ENCODE peak calls at places on chromosomes 5 and 9, in six cellular contexts. One of them, this sample, is unnamed. For H3K36me3, the result is how much of the 10 kb centered on the place peaks cover.

GRCh38 chr9:8855046-8855445 is 1055.5 kb upstream of the DMAC1 start:
- DNase-seq in GM23248: no peak
- DNase-seq in IMR-90: no peak
- DNase-seq in ascending aorta: no peak
- DNase-seq in cardiac muscle cell: peak
- DNase-seq in effector memory CD4-positive, alpha-beta T cell: no peak
- DNase-seq in this sample: no peak

GRCh38 chr5:82561786-82562185 is 283.6 kb upstream of the RPS23 start:
- DNase-seq in ascending aorta: no peak
- DNase-seq in effector memory CD4-positive, alpha-beta T cell: no peak
- DNase-seq in GM23248: no peak
- DNase-seq in cardiac muscle cell: no peak
- DNase-seq in IMR-90: no peak
- DNase-seq in this sample: no peak

GRCh38 chr5:43602818-43603534 is at the start of gene NNT:
- DNase-seq in effector memory CD4-positive, alpha-beta T cell: peak
- DNase-seq in cardiac muscle cell: peak
- DNase-seq in IMR-90: peak
- DNase-seq in ascending aorta: peak
- DNase-seq in GM23248: peak
- DNase-seq in this sample: no peak

GRCh38 chr9:113525208-113525607 is 61.7 kb downstream of the RGS3 start:
- DNase-seq in GM23248: no peak
- DNase-seq in IMR-90: no peak
- DNase-seq in cardiac muscle cell: no peak
- DNase-seq in ascending aorta: no peak
- DNase-seq in effector memory CD4-positive, alpha-beta T cell: no peak
- DNase-seq in this sample: no peak

GRCh38 chr5:138606378-138606777 is 31.2 kb upstream of the HSPA9 start:
- DNase-seq in GM23248: no peak
- DNase-seq in effector memory CD4-positive, alpha-beta T cell: no peak
- DNase-seq in cardiac muscle cell: no peak
- DNase-seq in ascending aorta: peak
- DNase-seq in IMR-90: no peak
- DNase-seq in this sample: no peak

GRCh38 chr5:52148679-52149078 is 639.0 kb upstream of the ITGA1 start:
- DNase-seq in cardiac muscle cell: no peak
- DNase-seq in IMR-90: no peak
- DNase-seq in GM23248: no peak
- DNase-seq in effector memory CD4-positive, alpha-beta T cell: no peak
- DNase-seq in ascending aorta: no peak
- DNase-seq in this sample: no peak

GRCh38 chr5:141510850-141511718 is 22.2 kb downstream of the PCDHGC5 start:
- DNase-seq in GM23248: no peak
- DNase-seq in effector memory CD4-positive, alpha-beta T cell: no peak
- DNase-seq in IMR-90: no peak
- DNase-seq in cardiac muscle cell: no peak
- DNase-seq in ascending aorta: no peak
- DNase-seq in this sample: no peak

GRCh38 chr9:119968837-119969707 is 599.8 kb upstream of the BRINP1 start:
- DNase-seq in GM23248: peak
- DNase-seq in cardiac muscle cell: peak
- DNase-seq in IMR-90: peak
- DNase-seq in ascending aorta: peak
- DNase-seq in effector memory CD4-positive, alpha-beta T cell: no peak
- DNase-seq in this sample: peak

GRCh38 chr5:142301487-142302035 is 23.3 kb downstream of the SPRY4 start:
- DNase-seq in ascending aorta: no peak
- DNase-seq in GM23248: no peak
- DNase-seq in effector memory CD4-positive, alpha-beta T cell: no peak
- DNase-seq in IMR-90: no peak
- DNase-seq in cardiac muscle cell: no peak
- DNase-seq in this sample: no peak

GRCh38 chr5:17090839-17091238 is 126.6 kb upstream of the BASP1 start:
- DNase-seq in cardiac muscle cell: no peak
- DNase-seq in ascending aorta: no peak
- DNase-seq in GM23248: no peak
- DNase-seq in effector memory CD4-positive, alpha-beta T cell: no peak
- DNase-seq in IMR-90: no peak
- DNase-seq in this sample: no peak

GRCh38 chr5:120568716-120569115 is 104.6 kb downstream of the PRR16 start:
- DNase-seq in effector memory CD4-positive, alpha-beta T cell: no peak
- DNase-seq in GM23248: peak
- DNase-seq in cardiac muscle cell: no peak
- DNase-seq in ascending aorta: no peak
- DNase-seq in IMR-90: peak
- DNase-seq in this sample: no peak

GRCh38 chr9:89256225-89256624 is 54.8 kb upstream of the CKS2 start:
- DNase-seq in effector memory CD4-positive, alpha-beta T cell: no peak
- DNase-seq in GM23248: no peak
- DNase-seq in ascending aorta: no peak
- DNase-seq in cardiac muscle cell: no peak
- DNase-seq in IMR-90: no peak
- DNase-seq in this sample: no peak

GRCh38 chr5:56649569-56649968 is 165.8 kb upstream of the MAP3K1 start:
- DNase-seq in IMR-90: peak
- DNase-seq in ascending aorta: no peak
- DNase-seq in cardiac muscle cell: no peak
- DNase-seq in GM23248: peak
- DNase-seq in effector memory CD4-positive, alpha-beta T cell: no peak
- DNase-seq in this sample: no peak

GRCh38 chr5:37668524-37669047 is 171.3 kb downstream of the GDNF start:
- DNase-seq in IMR-90: peak
- DNase-seq in GM23248: peak
- DNase-seq in cardiac muscle cell: peak
- DNase-seq in ascending aorta: no peak
- DNase-seq in effector memory CD4-positive, alpha-beta T cell: no peak
- DNase-seq in this sample: peak

GRCh38 chr9:118473527-118473926 is 769.3 kb downstream of the TLR4 start:
- DNase-seq in effector memory CD4-positive, alpha-beta T cell: no peak
- DNase-seq in cardiac muscle cell: peak
- DNase-seq in IMR-90: no peak
- DNase-seq in ascending aorta: no peak
- DNase-seq in GM23248: no peak
- DNase-seq in this sample: no peak

GRCh38 chr9:96217756-96218693 is 84.0 kb downstream of the HSD17B3 start:
- DNase-seq in cardiac muscle cell: peak
- DNase-seq in GM23248: peak
- DNase-seq in IMR-90: peak
- DNase-seq in ascending aorta: peak
- DNase-seq in effector memory CD4-positive, alpha-beta T cell: peak
- DNase-seq in this sample: no peak

GRCh38 chr5:146962801-146963355 is 84.3 kb upstream of the PPP2R2B start:
- DNase-seq in effector memory CD4-positive, alpha-beta T cell: no peak
- DNase-seq in ascending aorta: no peak
- DNase-seq in IMR-90: peak
- DNase-seq in cardiac muscle cell: no peak
- DNase-seq in GM23248: peak
- DNase-seq in this sample: no peak
- H3K36me3 ChIP-seq in effector memory CD4-positive, alpha-beta T cell: under half
- H3K36me3 ChIP-seq in ascending aorta: under half
- H3K36me3 ChIP-seq in IMR-90: under half
- H3K36me3 ChIP-seq in cardiac muscle cell: under half
- H3K36me3 ChIP-seq in GM23248: under half
- H3K36me3 ChIP-seq in this sample: under half

GRCh38 chr5:179274321-179275315 is 70.6 kb downstream of the ADAMTS2 start:
- DNase-seq in IMR-90: no peak
- DNase-seq in effector memory CD4-positive, alpha-beta T cell: no peak
- DNase-seq in ascending aorta: no peak
- DNase-seq in GM23248: no peak
- DNase-seq in cardiac muscle cell: no peak
- DNase-seq in this sample: no peak

GRCh38 chr5:179275941-179276837 is 69.1 kb downstream of the ADAMTS2 start:
- DNase-seq in GM23248: peak
- DNase-seq in effector memory CD4-positive, alpha-beta T cell: no peak
- DNase-seq in IMR-90: peak
- DNase-seq in cardiac muscle cell: no peak
- DNase-seq in ascending aorta: peak
- DNase-seq in this sample: no peak

GRCh38 chr5:179276838-179277395 is 68.3 kb downstream of the ADAMTS2 start:
- DNase-seq in GM23248: no peak
- DNase-seq in effector memory CD4-positive, alpha-beta T cell: no peak
- DNase-seq in IMR-90: no peak
- DNase-seq in cardiac muscle cell: peak
- DNase-seq in ascending aorta: no peak
- DNase-seq in this sample: no peak

GRCh38 chr5:179273441-179274145 is 71.7 kb downstream of the ADAMTS2 start:
- DNase-seq in effector memory CD4-positive, alpha-beta T cell: no peak
- DNase-seq in GM23248: no peak
- DNase-seq in ascending aorta: no peak
- DNase-seq in cardiac muscle cell: no peak
- DNase-seq in IMR-90: no peak
- DNase-seq in this sample: no peak

DNA sequence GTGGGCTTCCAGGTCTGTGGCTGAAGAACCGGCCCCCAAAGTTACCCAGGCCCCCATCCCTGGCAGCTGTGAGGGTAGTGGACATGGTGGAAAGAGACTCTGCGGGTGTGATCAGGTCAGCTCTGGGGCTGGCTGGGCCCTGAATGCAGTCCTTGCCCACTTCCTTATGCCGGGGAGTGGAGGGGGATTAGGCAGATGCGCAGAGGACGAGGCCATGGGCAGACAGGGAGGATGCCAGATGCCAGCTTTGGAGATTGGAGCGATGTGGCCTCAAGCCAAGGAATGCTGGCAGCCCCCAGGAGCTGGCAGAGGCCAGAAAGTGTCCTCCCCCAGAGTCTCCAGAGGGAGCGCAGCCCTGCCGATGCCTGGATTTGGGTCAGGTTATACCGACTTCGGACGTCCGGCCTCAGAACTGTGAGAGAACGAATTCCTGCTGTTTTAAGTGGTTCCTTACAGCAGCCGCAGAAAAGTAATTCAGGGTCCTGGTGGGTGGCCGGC is 69.8 kb downstream of the ADAMTS2 start:
- DNase-seq in GM23248: no peak
- DNase-seq in cardiac muscle cell: no peak
- DNase-seq in IMR-90: no peak
- DNase-seq in effector memory CD4-positive, alpha-beta T cell: no peak
- DNase-seq in ascending aorta: no peak
- DNase-seq in this sample: no peak
- H3K4me3 ChIP-seq in GM23248: peak
- H3K4me3 ChIP-seq in cardiac muscle cell: no peak
- H3K4me3 ChIP-seq in IMR-90: no peak
- H3K4me3 ChIP-seq in effector memory CD4-positive, alpha-beta T cell: no peak
- H3K4me3 ChIP-seq in ascending aorta: no peak
- H3K4me3 ChIP-seq in this sample: no peak

DNA sequence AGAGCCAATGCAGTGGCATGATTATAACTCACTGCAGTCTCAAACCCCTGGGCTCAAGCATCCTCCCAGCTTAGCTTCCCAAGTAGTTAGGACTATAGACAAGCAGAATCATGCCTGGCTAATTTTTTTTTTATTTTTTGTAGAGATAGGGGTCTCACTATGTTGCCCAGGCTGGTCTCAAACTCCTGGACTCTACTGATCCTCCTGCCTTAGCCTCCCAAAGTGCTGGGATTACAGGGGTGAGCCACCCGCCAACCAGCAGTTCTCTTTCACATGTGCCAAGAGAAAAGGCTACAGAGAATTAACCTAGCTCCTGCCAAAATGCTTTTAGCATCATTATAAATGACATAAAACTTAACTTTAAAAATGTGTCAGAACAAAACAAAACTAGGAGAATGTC is 8.1 kb downstream of the AK3 start:
- DNase-seq in IMR-90: no peak
- DNase-seq in effector memory CD4-positive, alpha-beta T cell: no peak
- DNase-seq in cardiac muscle cell: no peak
- DNase-seq in ascending aorta: no peak
- DNase-seq in GM23248: no peak
- DNase-seq in this sample: no peak
- H3K36me3 ChIP-seq in IMR-90: under half
- H3K36me3 ChIP-seq in effector memory CD4-positive, alpha-beta T cell: under half
- H3K36me3 ChIP-seq in cardiac muscle cell: under half
- H3K36me3 ChIP-seq in ascending aorta: under half
- H3K36me3 ChIP-seq in GM23248: under half
- H3K36me3 ChIP-seq in this sample: under half

GRCh38 chr9:73155968-73156592 is 4.4 kb downstream of the ANXA1 start:
- DNase-seq in IMR-90: no peak
- DNase-seq in cardiac muscle cell: no peak
- DNase-seq in ascending aorta: no peak
- DNase-seq in effector memory CD4-positive, alpha-beta T cell: no peak
- DNase-seq in GM23248: no peak
- DNase-seq in this sample: no peak
- H3K4me3 ChIP-seq in IMR-90: no peak
- H3K4me3 ChIP-seq in cardiac muscle cell: no peak
- H3K4me3 ChIP-seq in ascending aorta: no peak
- H3K4me3 ChIP-seq in effector memory CD4-positive, alpha-beta T cell: peak
- H3K4me3 ChIP-seq in GM23248: peak
- H3K4me3 ChIP-seq in this sample: no peak

GRCh38 chr5:79966479-79966878 is 24.6 kb downstream of the MTX3 start:
- DNase-seq in IMR-90: no peak
- DNase-seq in ascending aorta: no peak
- DNase-seq in GM23248: no peak
- DNase-seq in cardiac muscle cell: no peak
- DNase-seq in effector memory CD4-positive, alpha-beta T cell: no peak
- DNase-seq in this sample: no peak
- H3K36me3 ChIP-seq in IMR-90: under half
- H3K36me3 ChIP-seq in ascending aorta: under half
- H3K36me3 ChIP-seq in GM23248: under half
- H3K36me3 ChIP-seq in cardiac muscle cell: under half
- H3K36me3 ChIP-seq in effector memory CD4-positive, alpha-beta T cell: under half
- H3K36me3 ChIP-seq in this sample: under half

GRCh38 chr5:170849374-170849773 is 12.4 kb upstream of the RANBP17 start:
- DNase-seq in IMR-90: no peak
- DNase-seq in cardiac muscle cell: no peak
- DNase-seq in effector memory CD4-positive, alpha-beta T cell: no peak
- DNase-seq in ascending aorta: no peak
- DNase-seq in GM23248: no peak
- DNase-seq in this sample: no peak
- H3K4me3 ChIP-seq in IMR-90: no peak
- H3K4me3 ChIP-seq in cardiac muscle cell: no peak
- H3K4me3 ChIP-seq in effector memory CD4-positive, alpha-beta T cell: no peak
- H3K4me3 ChIP-seq in ascending aorta: no peak
- H3K4me3 ChIP-seq in GM23248: no peak
- H3K4me3 ChIP-seq in this sample: no peak

DNA sequence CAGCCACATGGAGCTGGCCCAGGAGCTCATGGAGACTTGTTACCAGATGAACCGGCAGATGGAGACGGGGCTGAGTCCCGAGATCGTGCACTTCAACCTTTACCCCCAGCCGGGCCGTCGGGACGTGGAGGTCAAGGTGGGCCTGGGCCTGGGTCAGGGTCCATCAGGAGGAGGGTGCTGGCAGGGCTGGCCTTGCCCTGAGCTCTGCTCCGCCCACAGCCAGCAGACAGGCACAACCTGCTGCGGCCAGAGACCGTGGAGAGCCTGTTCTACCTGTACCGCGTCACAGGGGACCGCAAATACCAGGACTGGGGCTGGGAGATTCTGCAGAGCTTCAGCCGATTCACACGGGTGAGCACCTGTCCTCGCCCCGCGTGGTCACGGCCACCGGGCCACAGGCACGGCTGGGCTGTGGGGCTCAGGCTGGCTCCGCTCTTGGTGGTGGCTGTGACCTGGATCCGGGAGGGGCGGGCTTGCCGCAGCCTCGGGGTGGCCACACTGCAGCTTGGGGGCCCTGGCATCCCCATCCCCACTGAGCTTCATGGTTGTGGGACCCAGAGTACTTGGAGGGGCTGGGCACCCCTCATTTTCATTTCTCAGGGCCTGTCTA is 7.1 kb downstream of the DPP7 start:
- DNase-seq in IMR-90: no peak
- DNase-seq in effector memory CD4-positive, alpha-beta T cell: no peak
- DNase-seq in ascending aorta: no peak
- DNase-seq in GM23248: no peak
- DNase-seq in cardiac muscle cell: no peak
- DNase-seq in this sample: no peak
- H3K36me3 ChIP-seq in IMR-90: half or more
- H3K36me3 ChIP-seq in effector memory CD4-positive, alpha-beta T cell: half or more
- H3K36me3 ChIP-seq in ascending aorta: half or more
- H3K36me3 ChIP-seq in GM23248: under half
- H3K36me3 ChIP-seq in cardiac muscle cell: under half
- H3K36me3 ChIP-seq in this sample: under half

This sample was measured in HCT116.